ENCODE peak calls at places on chromosomes 5 and 9, in nine cellular contexts. V is A549, Z is IMR-90, X is H54, O is adrenal gland, P is Peyer's patch, Y is body of pancreas, M is spleen, R is tibial nerve. J is an unnamed sample.

GRCh38 chr5:11622785-11623184 is 281.5 kb downstream of the CTNND2 start:
- DNase-seq in V (no peak), Z (no peak), X (no peak), O (no peak), P (no peak), Y (no peak), M (no peak), R (no peak), J (no peak)

GRCh38 chr5:39352931-39353330 is 11.4 kb downstream of the C9 start:
- DNase-seq in V (no peak), Z (no peak), X (no peak), O (no peak), P (no peak), Y (no peak), M (no peak), R (no peak), J (no peak)

GRCh38 chr5:122259995-122260394 is 52.0 kb upstream of the SNCAIP start:
- DNase-seq in V (no peak), Z (peak; percentile 95), X (no peak), O (peak; percentile 48), P (no peak), Y (no peak), M (no peak), R (no peak), J (no peak)

GRCh38 chr5:54638090-54638489 is 120.5 kb downstream of the SNX18 start:
- DNase-seq in V (no peak), Z (no peak), X (no peak), O (no peak), P (no peak), Y (no peak), M (no peak), R (no peak), J (no peak)

GRCh38 chr9:97179616-97180015 is 127.8 kb upstream of the CCDC180 start:
- DNase-seq in V (no peak), Z (no peak), X (no peak), O (no peak), P (no peak), Y (no peak), M (no peak), R (no peak), J (no peak)

GRCh38 chr5:107639990-107640389 is 30.7 kb downstream of the EFNA5 start:
- DNase-seq in V (no peak), Z (no peak), X (no peak), O (no peak), P (no peak), Y (no peak), M (no peak), R (no peak), J (no peak)

GRCh38 chr9:8736805-8737204 is 937.2 kb upstream of the DMAC1 start:
- DNase-seq in V (no peak), Z (no peak), X (no peak), O (no peak), P (no peak), Y (no peak), M (no peak), R (no peak), J (no peak)

GRCh38 chr9:112446518-112446917 is 40.1 kb upstream of the KIAA1958 start:
- DNase-seq in V (no peak), Z (no peak), X (no peak), O (no peak), P (no peak), Y (no peak), M (no peak), R (no peak), J (no peak)

GRCh38 chr9:444528-444927 is 229.9 kb downstream of the DOCK8 start:
- DNase-seq in V (no peak), Z (no peak), X (no peak), O (no peak), P (no peak), Y (no peak), M (no peak), R (no peak), J (no peak)

GRCh38 chr9:134301387-134302129 is 24.7 kb upstream of the RXRA start:
- DNase-seq in V (no peak), Z (no peak), X (peak; percentile 61), O (no peak), P (no peak), Y (no peak), M (peak; percentile 64), R (no peak), J (no peak)

GRCh38 chr9:68685770-68686169 is 19.3 kb upstream of the PIP5K1B start:
- DNase-seq in V (peak; percentile 30), Z (no peak), X (peak; percentile 54), O (no peak), P (peak; percentile 83), Y (peak; percentile 60), M (no peak), R (no peak), J (no peak)

GRCh38 chr5:54094706-54095105 is 215.7 kb downstream of the ARL15 start:
- DNase-seq in V (no peak), Z (no peak), X (no peak), O (no peak), P (no peak), Y (no peak), M (no peak), R (no peak), J (no peak)

DNA sequence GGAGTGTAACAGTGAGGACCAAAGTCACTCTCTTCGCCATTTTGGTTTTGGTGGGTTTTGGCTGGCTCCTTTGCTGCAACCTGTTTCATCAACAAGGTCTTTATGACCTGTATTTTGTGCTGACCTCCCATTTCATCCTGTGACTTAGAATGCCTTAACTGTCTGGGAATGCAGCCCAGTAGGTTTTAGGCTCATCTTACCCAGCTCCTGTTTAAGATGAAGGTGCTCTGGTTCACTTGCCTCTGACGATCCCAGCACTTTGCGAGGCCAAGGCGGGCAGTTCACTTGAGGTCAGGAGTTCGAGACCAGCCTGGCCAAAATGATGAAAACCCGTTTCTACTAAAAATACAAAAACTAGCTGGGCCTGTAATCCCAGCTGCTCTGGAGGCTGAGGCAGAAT is 1.8 kb upstream of the CKS2 start:
- DNase-seq in V (no peak), Z (no peak), X (no peak), O (no peak), P (no peak), Y (no peak), M (peak; percentile 71), R (no peak), J (no peak)
- TF ChIP-seq POLR2A in V (no peak), Z (no peak), X (no peak), O (no peak), P (no peak), Y (no peak), M (no peak), R (no peak), J (no peak)

GRCh38 chr5:40717281-40717680 is 37.6 kb downstream of the PTGER4 start:
- DNase-seq in V (no peak), Z (peak; percentile 74), X (peak; percentile 59), O (no peak), P (no peak), Y (no peak), M (no peak), R (no peak), J (no peak)
- TF ChIP-seq POLR2A in V (no peak), Z (no peak), X (no peak), O (no peak), P (no peak), Y (no peak), M (no peak), R (no peak), J (no peak)

DNA sequence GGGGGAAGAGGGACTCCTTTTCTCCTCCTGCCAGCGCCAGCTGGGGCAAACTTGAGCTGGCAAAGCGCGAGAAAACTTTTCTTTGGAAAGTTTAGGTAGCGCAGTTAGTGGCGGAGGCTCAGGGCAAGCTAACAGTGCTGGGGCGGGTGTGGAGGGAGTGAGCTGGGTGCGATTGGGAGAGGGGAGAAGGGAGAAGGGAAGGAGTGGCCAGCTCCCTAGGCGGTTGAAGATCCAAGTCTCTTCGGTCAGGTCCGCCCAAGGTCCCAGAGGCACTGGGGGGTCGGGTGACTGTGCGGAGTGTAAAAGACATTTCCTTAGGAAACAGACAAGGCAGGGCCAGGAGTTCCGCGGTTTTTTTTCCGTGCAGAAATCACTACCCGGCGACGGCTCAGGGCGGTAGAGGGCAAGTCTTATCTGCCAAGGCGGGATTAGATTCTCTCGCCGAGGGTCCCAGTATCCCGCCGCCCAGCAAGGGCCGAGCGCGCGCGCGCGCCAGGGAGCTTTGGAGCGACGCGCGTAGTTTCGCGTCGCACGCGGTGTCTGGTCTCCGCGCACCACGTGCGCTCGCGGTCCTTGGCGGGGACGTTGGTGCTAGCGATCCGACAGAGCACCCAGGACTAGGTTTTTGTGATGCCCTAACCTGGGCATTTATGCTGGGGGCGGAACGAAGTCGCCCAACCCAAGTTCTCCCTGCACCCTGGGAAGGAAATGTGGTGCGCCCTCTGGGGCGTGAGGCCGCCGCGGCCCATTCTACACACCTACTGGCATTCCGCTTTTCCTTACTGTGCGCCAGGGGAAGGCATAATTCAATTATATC is 33.7 kb upstream of the NFIB start:
- DNase-seq in V (peak; percentile 52), Z (no peak), X (no peak), O (peak; percentile 26), P (no peak), Y (peak; percentile 41), M (no peak), R (no peak), J (no peak)
- TF ChIP-seq POLR2A in V (peak; percentile 43), Z (no peak), X (no peak), O (no peak), P (no peak), Y (peak; percentile 15), M (no peak), R (peak; percentile 22), J (no peak)

DNA sequence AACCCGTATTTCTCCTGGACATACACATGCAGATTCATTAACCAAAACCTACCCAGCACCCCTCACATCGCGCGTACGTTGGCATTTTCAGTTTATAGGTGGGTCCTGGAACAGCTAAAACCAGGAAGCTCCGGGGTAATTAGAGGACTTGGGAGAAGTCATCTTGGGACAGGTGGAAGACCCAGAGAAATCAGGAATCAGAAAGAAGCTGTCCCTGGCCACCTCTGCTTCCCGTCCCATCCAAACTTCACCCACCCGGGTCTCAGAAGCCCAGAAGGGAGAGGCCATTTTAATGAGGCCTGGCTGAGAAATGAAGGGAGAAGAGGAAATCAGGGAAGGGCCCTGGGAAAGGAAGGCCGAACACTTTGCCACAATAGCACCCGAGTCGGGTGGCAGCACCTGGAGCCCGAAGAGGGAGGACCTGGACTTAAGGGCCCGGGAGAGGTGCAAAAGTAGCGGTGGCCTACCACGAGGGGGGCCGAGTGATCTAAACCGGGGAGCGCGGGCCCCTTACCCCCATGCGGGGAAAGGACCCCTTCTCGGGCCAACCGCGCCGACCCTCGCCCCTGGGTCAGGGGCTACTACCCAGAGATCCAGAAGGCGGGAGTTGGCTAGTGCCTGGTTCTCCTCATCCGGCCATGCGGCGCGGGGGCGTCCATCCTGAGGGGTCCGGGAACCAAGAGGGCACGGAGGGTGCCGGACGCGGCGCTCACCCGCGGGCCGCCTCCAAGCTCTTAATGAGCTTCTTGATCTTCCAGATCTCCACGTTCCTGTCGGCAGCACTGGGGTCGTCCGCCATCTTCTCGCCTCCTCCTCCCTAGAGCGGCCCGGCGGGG is 698 bp downstream of the ETF1 start:
- DNase-seq in V (no peak), Z (peak; percentile 11), X (no peak), O (no peak), P (no peak), Y (no peak), M (no peak), R (no peak), J (no peak)
- TF ChIP-seq POLR2A in V (no peak), Z (no peak), X (no peak), O (no peak), P (no peak), Y (no peak), M (no peak), R (no peak), J (no peak)

J was measured in esophagus squamous epithelium.